ENCODE peak calls at places on chromosomes 7 and 10, in seven cellular contexts. U is activated CD4-positive, alpha-beta T cell treated with anti-CD3 and anti-CD28 coated beads, Interleukin-2, amount 10 ng/mL, durations not matched to agents 7 days and 5 days; W is stimulated activated CD4-positive, alpha-beta T cell treated with anti-CD3 and anti-CD28 coated beads, TNF-alpha, amount 100 ng/mL, for 1 hour; P is Right ventricle myocardium superior; L is NAMALWA; B is AG08396; I is left kidney. J is an unnamed sample.

GRCh38 chr7:771241-772004 is 44.3 kb upstream of the PRKAR1B start:
- DNase-seq in L (no peak), W (no peak), U (no peak), I (peak; percentile 81), B (peak; percentile 59), P (peak; percentile 85), J (no peak)

GRCh38 chr7:137458399-137458798 is 114.9 kb upstream of the PTN start:
- DNase-seq in U (no peak), L (no peak), W (no peak), B (no peak), P (no peak), I (no peak), J (no peak)

GRCh38 chr10:133359554-133359971 is 1.7 kb upstream of the FUOM start:
- DNase-seq in P (no peak), W (no peak), B (no peak), L (no peak), I (peak; percentile 60), U (no peak), J (no peak)

GRCh38 chr7:110591341-110591740 is 499.6 kb upstream of the LRRN3 start:
- DNase-seq in B (peak; percentile 20), L (no peak), W (no peak), U (no peak), I (no peak), P (no peak), J (no peak)

GRCh38 chr10:6498771-6499170 is 81.3 kb downstream of the PRKCQ start:
- DNase-seq in P (no peak), L (no peak), U (peak; percentile 69), B (no peak), W (peak; percentile 11), I (no peak), J (peak; percentile 84)

GRCh38 chr10:101161494-101162299 is 30.6 kb downstream of the TLX1 start:
- DNase-seq in B (peak; percentile 87), U (peak; percentile 77), L (peak; percentile 80), P (peak; percentile 74), I (peak; percentile 92), W (peak; percentile 39), J (peak; percentile 59)

GRCh38 chr7:29196191-29196590 is 1.6 kb downstream of the CHN2 start:
- DNase-seq in W (no peak), I (no peak), U (peak; percentile 9), B (no peak), P (no peak), L (no peak), J (peak; percentile 39)

GRCh38 chr10:32985781-32986350 is 27.8 kb upstream of the ITGB1 start:
- DNase-seq in P (no peak), I (no peak), B (no peak), U (no peak), W (no peak), L (peak; percentile 86), J (no peak)

GRCh38 chr7:29637374-29637773 is 73.7 kb downstream of the PRR15 start:
- DNase-seq in I (no peak), B (no peak), P (no peak), W (no peak), L (no peak), U (no peak), J (no peak)

J was measured in Jurkat, Clone E6-1.